ENCODE peak calls at places on chromosomes 11 and 22, in five cellular contexts. U, Z, X, D and H are unnamed samples.

GRCh38 chr11:2474059-2474901 is 29.5 kb downstream of the KCNQ1 start:
- DNase-seq in D (no peak), X (peak; percentile 70), U (no peak), Z (no peak), H (peak; percentile 58)

GRCh38 chr11:121571466-121571865 is 118.7 kb upstream of the SORL1-AS1 start:
- DNase-seq in U (no peak), D (no peak), Z (no peak), X (no peak), H (no peak)

GRCh38 chr22:28582806-28583205 is 96.8 kb downstream of the TTC28 start:
- DNase-seq in X (peak; percentile 64), Z (no peak), D (no peak), U (no peak), H (no peak)

GRCh38 chr11:71425409-71425808 is 22.8 kb downstream of the DHCR7 start:
- DNase-seq in D (no peak), Z (no peak), X (no peak), U (no peak), H (no peak)

GRCh38 chr11:64034411-64034811 is 1.3 kb upstream of the FLRT1 start:
- DNase-seq in D (no peak), U (no peak), Z (no peak), X (no peak), H (no peak)

GRCh38 chr11:92332986-92333385 is 108.4 kb downstream of the FAT3 start:
- DNase-seq in Z (no peak), U (no peak), D (peak; percentile 9), X (no peak), H (no peak)

GRCh38 chr11:130159139-130159538 is 443 bp upstream of the ST14 start:
- DNase-seq in U (no peak), Z (no peak), D (no peak), X (no peak), H (no peak)

GRCh38 chr11:19539861-19540260 is 172.8 kb upstream of the NAV2 start:
- DNase-seq in D (no peak), Z (no peak), U (no peak), X (no peak), H (no peak)

GRCh38 chr11:57800444-57801184 is 39.0 kb downstream of the CTNND1 start:
- DNase-seq in X (no peak), Z (no peak), U (peak; percentile 71), D (peak; percentile 98), H (no peak)
- TF ChIP-seq CTCF in X (peak; percentile 80), Z (peak; percentile 86), U (peak; percentile 67), D (peak; percentile 70), H (peak; percentile 95)

DNA sequence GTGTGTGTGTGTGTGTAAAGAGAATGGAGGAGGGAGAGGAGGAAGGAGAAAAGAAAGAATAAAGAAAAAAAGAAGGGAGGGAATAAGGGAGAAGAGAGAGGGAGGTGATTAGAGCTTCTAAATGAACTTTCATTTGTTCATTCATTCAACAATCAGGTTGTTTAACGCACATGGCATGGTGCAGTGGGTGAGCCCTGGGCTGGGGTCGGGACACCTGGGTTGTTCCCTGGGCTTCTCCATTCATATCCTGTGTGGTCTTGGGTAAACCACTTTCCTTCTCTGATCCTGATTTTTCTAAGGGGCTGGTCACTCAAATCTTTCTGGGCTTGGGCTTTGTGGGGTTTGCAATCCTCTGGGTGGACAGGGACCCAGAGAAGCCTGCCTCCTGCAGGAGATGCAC is 47.9 kb upstream of the CD82 start:
- DNase-seq in U (no peak), Z (no peak), D (no peak), X (no peak), H (no peak)
- TF ChIP-seq CTCF in U (no peak), Z (no peak), D (no peak), X (no peak), H (no peak)

GRCh38 chr11:62922653-62923371 is 1.6 kb upstream of the CHRM1 start:
- DNase-seq in Z (no peak), X (peak; percentile 84), D (no peak), U (peak; percentile 76), H (no peak)
- TF ChIP-seq CTCF in Z (no peak), X (peak; percentile 34), D (peak; percentile 35), U (peak; percentile 23), H (peak; percentile 69)

DNA sequence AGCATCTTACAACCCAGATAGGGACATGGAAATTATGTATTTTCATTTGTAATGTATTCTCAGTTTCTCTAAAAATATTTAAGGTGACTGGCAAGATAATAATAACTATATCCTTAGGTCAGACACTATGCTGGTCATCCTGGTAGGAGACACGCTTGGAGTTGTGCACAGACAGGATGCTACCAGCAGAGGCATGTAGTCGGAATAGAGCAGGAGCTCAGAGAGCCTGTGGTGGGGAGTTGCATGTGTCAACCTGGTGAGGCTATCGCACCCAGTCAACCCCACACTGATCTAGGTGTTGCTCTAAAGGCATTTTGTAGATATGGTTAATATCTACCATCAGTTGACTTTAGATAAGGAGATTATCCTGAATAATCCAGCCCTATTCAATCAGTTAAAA is 318.5 kb downstream of the MIAT start:
- DNase-seq in U (no peak), Z (no peak), X (no peak), D (no peak), H (no peak)
- TF ChIP-seq CTCF in U (no peak), Z (no peak), X (no peak), D (no peak), H (peak; percentile 23)

DNA sequence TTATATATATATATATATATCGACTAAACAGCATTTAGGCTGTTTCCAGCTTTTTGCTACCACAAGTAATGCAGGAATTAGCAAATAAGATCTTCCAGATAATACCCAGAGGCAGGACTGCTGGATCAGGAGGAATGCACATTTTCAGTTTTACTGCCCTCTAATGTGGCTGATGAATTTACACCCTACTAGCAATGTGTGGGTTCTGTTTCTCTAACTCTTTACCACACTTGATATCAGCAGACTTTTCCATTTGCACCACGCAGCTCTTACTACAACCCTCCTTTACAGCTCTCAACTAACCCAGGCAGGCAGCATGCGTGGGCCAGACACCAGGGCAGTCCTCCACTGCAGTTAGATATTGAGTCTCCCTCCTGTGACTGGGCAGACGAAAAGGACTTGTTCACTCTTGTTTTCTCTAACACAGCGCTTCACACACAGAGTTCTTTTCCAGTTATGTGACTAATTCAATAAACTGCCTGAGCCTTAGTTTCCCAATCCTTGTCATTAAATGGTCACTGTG is 67.7 kb downstream of the IGLL5 start:
- DNase-seq in Z (no peak), X (peak; percentile 10), D (peak; percentile 27), U (no peak), H (no peak)
- TF ChIP-seq CTCF in Z (no peak), X (no peak), D (no peak), U (no peak), H (no peak)

GRCh38 chr11:77508031-77508430 is 34.1 kb upstream of the PAK1 start:
- DNase-seq in D (no peak), X (no peak), U (no peak), Z (no peak), H (no peak)
- TF ChIP-seq CTCF in D (peak; percentile 24), X (no peak), U (no peak), Z (no peak), H (peak; percentile 37)